ENCODE peak calls at places on chromosomes 6 and 20, in nine cellular contexts. C is kidney epithelial cell, D is fibroblast of villous mesenchyme, N is BJ, L is cardiac muscle cell, I is ovary, J is mucosa of descending colon, H is HFF-Myc, F is spleen. Y is an unnamed sample.

GRCh38 chr6:54057068-54057467 is 54.2 kb upstream of the MLIP start:
- DNase-seq in N (no peak), I (no peak), F (no peak), C (no peak), L (no peak), D (no peak), J (no peak), H (no peak), Y (no peak)

GRCh38 chr20:48691523-48691922 is 136.3 kb downstream of the PREX1 start:
- DNase-seq in C (no peak), D (no peak), L (no peak), F (peak), J (no peak), H (no peak), N (no peak), I (no peak), Y (no peak)

GRCh38 chr20:63973636-63974401 is 4.1 kb upstream of the ZNF512B start:
- DNase-seq in H (peak), C (no peak), D (peak), I (peak), F (peak), N (peak), L (peak), J (peak), Y (no peak)

GRCh38 chr6:70547313-70547712 is 19.4 kb upstream of the SDHAF4 start:
- DNase-seq in I (no peak), D (peak), C (no peak), L (peak), H (no peak), F (no peak), N (no peak), J (no peak), Y (no peak)

GRCh38 chr6:30618270-30618787 is 689 bp downstream of the MRPS18B start:
- DNase-seq in F (peak), C (no peak), N (no peak), L (peak), D (no peak), H (no peak), J (no peak), I (no peak), Y (no peak)

GRCh38 chr6:27375613-27376079 is 12.9 kb upstream of the ZNF391 start:
- DNase-seq in N (no peak), H (no peak), F (no peak), J (no peak), C (no peak), D (no peak), I (no peak), L (no peak), Y (no peak)

GRCh38 chr20:44143896-44144295 is 43.1 kb downstream of the JPH2 start:
- DNase-seq in N (no peak), C (no peak), I (no peak), H (no peak), D (no peak), L (no peak), J (no peak), F (no peak), Y (no peak)

GRCh38 chr20:32455901-32456701 is 98.0 kb downstream of the ASXL1 start:
- DNase-seq in I (peak), H (no peak), C (no peak), J (peak), F (no peak), L (no peak), D (no peak), N (no peak), Y (no peak)

GRCh38 chr6:32298632-32299336 is 72.9 kb downstream of the TSBP1 start:
- DNase-seq in L (peak), F (no peak), I (no peak), C (no peak), D (peak), N (peak), H (no peak), J (no peak), Y (no peak)

GRCh38 chr6:160919713-160920112 is 71.9 kb upstream of the MAP3K4 start:
- DNase-seq in N (peak), F (no peak), J (no peak), C (peak), L (peak), I (no peak), D (peak), H (peak), Y (peak)

GRCh38 chr20:18504479-18505060 is 3.2 kb upstream of the SEC23B start:
- DNase-seq in N (no peak), D (peak), L (peak), F (peak), C (no peak), H (no peak), I (peak), J (no peak), Y (no peak)

GRCh38 chr6:89985744-89986493 is 91.7 kb downstream of the GJA10 start:
- DNase-seq in J (no peak), D (peak), F (no peak), L (peak), I (no peak), N (peak), H (peak), C (no peak), Y (no peak)

GRCh38 chr6:41257369-41258195 is 28.9 kb downstream of the TREM1 start:
- DNase-seq in D (peak), N (peak), C (peak), L (peak), H (peak), I (peak), F (no peak), J (no peak), Y (no peak)

GRCh38 chr6:31639449-31639861 is 13.0 kb downstream of the BAG6 start:
- DNase-seq in I (no peak), C (no peak), H (no peak), F (no peak), L (peak), D (no peak), J (no peak), N (no peak), Y (no peak)

GRCh38 chr6:170529839-170530520 is 23.1 kb downstream of the PSMB1 start:
- DNase-seq in D (peak), J (peak), F (peak), C (peak), H (peak), N (peak), I (peak), L (peak), Y (no peak)

GRCh38 chr6:148520109-148520841 is 177.6 kb downstream of the SASH1 start:
- DNase-seq in F (peak), H (no peak), N (no peak), D (no peak), J (peak), L (no peak), I (no peak), C (no peak), Y (no peak)

GRCh38 chr6:56490994-56491393 is 151.7 kb downstream of the DST start:
- DNase-seq in F (no peak), L (peak), J (no peak), N (no peak), C (peak), H (no peak), D (peak), I (no peak), Y (peak)

GRCh38 chr6:68211242-68211795 is 423.8 kb upstream of the ADGRB3 start:
- DNase-seq in F (no peak), N (no peak), D (peak), I (no peak), H (no peak), C (no peak), J (no peak), L (peak), Y (no peak)

GRCh38 chr6:104887350-104887749 is 27.6 kb upstream of the HACE1 start:
- DNase-seq in C (no peak), I (no peak), N (no peak), H (peak), D (peak), J (no peak), L (peak), F (no peak), Y (no peak)

GRCh38 chr6:3987576-3987975 is 91.4 kb downstream of the FAM217A start:
- DNase-seq in N (no peak), L (no peak), I (no peak), C (no peak), J (no peak), H (no peak), D (no peak), F (no peak), Y (no peak)

GRCh38 chr6:41967312-41968287 is 26.0 kb upstream of the CCND3 start:
- DNase-seq in I (no peak), F (no peak), C (peak), L (peak), J (no peak), D (peak), N (no peak), H (no peak), Y (peak)

GRCh38 chr6:14456941-14457340 is 339.4 kb downstream of the CD83 start:
- DNase-seq in H (no peak), N (no peak), F (no peak), I (no peak), J (no peak), D (no peak), C (no peak), L (no peak), Y (no peak)

GRCh38 chr6:46331461-46331860 is 159.8 kb downstream of the RCAN2 start:
- DNase-seq in J (no peak), H (no peak), N (no peak), I (no peak), D (peak), F (no peak), L (peak), C (no peak), Y (no peak)

GRCh38 chr20:16709017-16709416 is 20.8 kb upstream of the SNRPB2 start:
- DNase-seq in D (no peak), J (no peak), F (no peak), L (no peak), H (no peak), I (no peak), C (no peak), N (no peak), Y (no peak)

GRCh38 chr20:45890077-45890996 is 671 bp downstream of the NEURL2 start:
- DNase-seq in J (peak), L (peak), F (peak), N (no peak), I (peak), C (no peak), H (no peak), D (peak), Y (no peak)

GRCh38 chr6:5772634-5773230 is 234.0 kb downstream of the NRN1 start:
- DNase-seq in H (no peak), D (no peak), F (no peak), J (no peak), L (no peak), N (no peak), C (no peak), I (no peak), Y (no peak)

GRCh38 chr6:15969236-15969778 is 159.6 kb upstream of the MYLIP start:
- DNase-seq in H (no peak), J (no peak), N (peak), I (no peak), C (no peak), L (peak), D (no peak), F (no peak), Y (no peak)

GRCh38 chr6:27479319-27480182 is 6.6 kb upstream of the ZNF184 start:
- DNase-seq in N (peak), L (peak), J (peak), I (peak), D (peak), C (no peak), H (peak), F (peak), Y (peak)

GRCh38 chr6:22873531-22874136 is 304.3 kb downstream of the HDGFL1 start:
- DNase-seq in N (no peak), H (no peak), J (no peak), D (peak), L (peak), C (no peak), I (peak), F (no peak), Y (no peak)

GRCh38 chr6:152089992-152090391 is 282.5 kb downstream of the ESR1 start:
- DNase-seq in I (no peak), C (no peak), L (peak), D (peak), J (no peak), N (no peak), H (no peak), F (no peak), Y (no peak)

GRCh38 chr6:169266746-169267629 is 13.3 kb upstream of the THBS2 start:
- DNase-seq in H (no peak), D (peak), F (no peak), C (no peak), L (no peak), I (no peak), J (no peak), N (peak), Y (no peak)

GRCh38 chr6:116596815-116597214 is 19.5 kb upstream of the RSPH4A start:
- DNase-seq in I (no peak), N (no peak), F (no peak), H (no peak), C (no peak), J (no peak), D (peak), L (peak), Y (no peak)

GRCh38 chr6:147559016-147559415 is 50.5 kb downstream of the SAMD5 start:
- DNase-seq in C (peak), I (no peak), N (no peak), F (no peak), H (no peak), L (peak), J (peak), D (no peak), Y (no peak)

GRCh38 chr20:3801299-3801698 is 5.2 kb downstream of the CDC25B start:
- DNase-seq in I (no peak), N (no peak), L (no peak), F (peak), H (no peak), J (no peak), D (no peak), C (no peak), Y (no peak)

GRCh38 chr6:124822118-124822746 is 140.0 kb upstream of the RNF217 start:
- DNase-seq in D (no peak), J (no peak), C (no peak), L (no peak), H (no peak), F (no peak), I (no peak), N (no peak), Y (no peak)

GRCh38 chr6:3749991-3750323 is 1.6 kb downstream of the PXDC1 start:
- DNase-seq in I (peak), J (peak), L (peak), C (no peak), F (no peak), H (no peak), N (peak), D (peak), Y (no peak)

DNA sequence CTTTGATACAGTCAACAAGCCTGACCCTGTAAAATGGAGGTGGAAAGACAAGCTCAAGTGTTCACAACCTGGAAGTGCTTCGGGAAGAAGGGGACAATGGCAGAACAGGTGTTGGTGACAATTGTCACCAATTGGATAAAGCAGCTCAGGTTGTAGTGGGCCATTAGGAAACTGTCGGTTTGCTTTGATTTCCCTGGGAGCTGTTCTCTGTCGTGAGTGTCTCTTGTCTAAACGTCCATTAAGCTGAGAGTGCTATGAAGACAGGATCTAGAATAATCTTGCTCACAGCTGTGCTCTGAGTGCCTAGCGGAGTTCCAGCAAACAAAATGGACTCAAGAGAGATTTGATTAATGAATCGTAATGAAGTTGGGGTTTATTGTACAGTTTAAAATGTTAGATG is 15.0 kb downstream of the CCR6 start:
- DNase-seq in I (no peak), C (no peak), F (no peak), H (no peak), N (no peak), L (no peak), D (no peak), J (no peak), Y (no peak)
- H3K4me3 ChIP-seq in I (no peak), C (no peak), F (no peak), H (no peak), N (no peak), L (no peak), D (no peak), J (no peak), Y (no peak)

DNA sequence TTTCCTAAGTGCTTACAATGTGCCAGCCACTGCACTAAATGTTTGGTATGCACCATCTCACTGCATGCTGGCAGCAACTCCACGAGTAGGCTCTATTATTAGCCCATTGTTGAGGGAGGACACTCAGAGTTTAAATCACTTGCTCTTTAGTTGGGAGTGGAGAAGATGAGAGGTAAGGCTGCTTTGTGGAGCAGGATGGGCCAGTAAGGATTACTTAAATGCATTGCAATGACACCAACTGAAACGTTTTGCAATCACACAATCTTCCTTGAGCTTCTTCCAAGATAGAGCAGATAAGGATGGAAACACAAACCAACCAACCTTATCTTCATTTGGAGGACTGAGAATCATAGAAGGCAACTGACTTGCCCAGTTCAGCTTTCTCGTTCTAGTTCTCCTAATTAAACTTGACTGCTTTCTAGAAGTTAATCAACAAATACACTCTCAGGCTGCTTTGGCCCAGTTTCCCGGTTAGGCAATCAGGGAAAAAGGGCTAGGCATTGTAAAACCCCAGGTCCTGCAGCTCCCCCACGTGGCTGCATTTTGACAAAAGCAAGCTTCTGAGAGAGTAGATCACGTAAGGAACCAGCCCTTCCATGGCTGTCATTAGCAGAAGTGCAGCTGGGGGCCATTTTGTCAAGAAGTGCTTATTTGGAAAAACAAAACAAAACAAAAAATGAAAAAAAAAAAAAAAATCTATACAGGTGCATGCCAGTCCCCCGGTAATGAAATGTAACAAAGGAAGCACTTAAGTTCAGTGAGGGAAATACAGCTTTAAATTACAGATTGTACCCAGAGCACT is 130.6 kb downstream of the BCAS1 start:
- DNase-seq in L (peak), C (peak), F (peak), N (peak), D (peak), J (peak), H (peak), I (peak), Y (peak)
- H3K4me3 ChIP-seq in L (peak), C (no peak), F (no peak), N (no peak), D (no peak), J (no peak), H (no peak), I (no peak), Y (peak)

DNA sequence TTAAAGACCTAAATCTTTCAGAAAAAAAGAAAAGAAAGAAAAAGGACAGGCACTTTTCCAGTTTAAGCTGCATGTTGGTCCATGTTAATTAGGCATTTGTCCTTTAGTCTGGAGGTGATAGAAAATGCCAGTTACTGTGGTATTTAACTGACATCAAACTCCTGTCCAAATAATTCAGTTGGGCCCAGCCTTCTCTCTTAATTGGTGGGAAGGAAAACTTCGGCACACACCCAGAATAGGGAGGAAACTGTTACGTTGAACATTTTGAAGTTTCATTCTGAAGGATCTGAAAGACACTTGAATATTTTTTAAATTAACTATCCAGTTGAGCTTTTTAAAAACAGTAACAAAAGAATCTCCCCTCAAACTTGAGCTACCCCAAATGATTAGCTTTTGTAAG is 30.4 kb downstream of the RREB1 start:
- DNase-seq in F (no peak), I (no peak), H (no peak), L (no peak), D (no peak), C (no peak), N (no peak), J (no peak), Y (no peak)
- H3K4me3 ChIP-seq in F (no peak), I (no peak), H (no peak), L (no peak), D (peak), C (no peak), N (no peak), J (no peak), Y (no peak)

DNA sequence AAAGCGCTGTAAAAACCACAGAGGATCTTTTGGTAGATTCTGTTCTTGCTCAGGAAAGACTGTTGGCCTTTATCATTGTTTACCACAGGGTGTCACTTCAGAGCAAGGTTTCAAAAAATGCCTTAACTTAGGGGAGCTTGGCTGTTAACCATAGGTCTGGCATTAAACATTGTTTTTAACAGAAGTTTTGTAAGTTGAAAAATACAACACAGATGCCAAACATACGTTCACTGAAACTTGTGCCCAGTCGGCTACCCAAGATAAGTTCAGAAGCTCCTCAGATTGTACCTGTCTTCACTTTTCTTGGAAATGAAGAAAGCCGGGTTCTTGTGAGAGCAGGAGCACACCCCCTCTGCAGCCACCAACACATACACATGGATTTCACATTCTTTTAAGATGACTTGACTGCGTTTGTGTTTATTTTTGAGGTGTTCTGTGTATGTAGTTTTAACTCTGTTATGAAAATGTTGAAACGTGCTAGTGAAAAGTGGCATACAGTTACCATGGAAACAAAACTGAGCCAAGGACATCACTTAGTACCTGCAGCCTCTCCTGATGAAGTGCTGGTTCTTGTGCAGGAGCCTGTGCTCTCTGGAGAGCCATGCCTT is 64.9 kb downstream of the SYCP2L start:
- DNase-seq in D (peak), I (no peak), F (no peak), L (peak), J (no peak), C (no peak), N (peak), H (peak), Y (peak)
- H3K4me3 ChIP-seq in D (no peak), I (no peak), F (no peak), L (no peak), J (no peak), C (no peak), N (no peak), H (no peak), Y (no peak)